ENCODE peak calls at places on chromosomes 12 and 14, in ten cellular contexts. One of them, this sample, is unnamed.

GRCh38 chr12:29216266-29216665 is 67.2 kb downstream of the FAR2 start:
- DNase-seq in smooth muscle cell of the brain vasculature: no peak
- DNase-seq in astrocyte of the spinal cord: no peak
- DNase-seq in NCI-H2081: no peak
- DNase-seq in GM12864: no peak
- DNase-seq in brain microvascular endothelial cell: no peak
- DNase-seq in NCI-H1092: no peak
- DNase-seq in midbrain: no peak
- DNase-seq in mucosa of descending colon: no peak
- DNase-seq in left lung: no peak
- DNase-seq in this sample: no peak

GRCh38 chr14:86654558-86655184 is 1124.7 kb downstream of the FLRT2 start:
- DNase-seq in astrocyte of the spinal cord: peak
- DNase-seq in mucosa of descending colon: peak
- DNase-seq in GM12864: no peak
- DNase-seq in midbrain: no peak
- DNase-seq in brain microvascular endothelial cell: peak
- DNase-seq in NCI-H2081: peak
- DNase-seq in left lung: peak
- DNase-seq in smooth muscle cell of the brain vasculature: peak
- DNase-seq in NCI-H1092: peak
- DNase-seq in this sample: peak

GRCh38 chr12:99281277-99281676 is 366.3 kb upstream of the GARIN6 start:
- DNase-seq in GM12864: peak
- DNase-seq in left lung: no peak
- DNase-seq in smooth muscle cell of the brain vasculature: no peak
- DNase-seq in midbrain: no peak
- DNase-seq in mucosa of descending colon: no peak
- DNase-seq in NCI-H2081: no peak
- DNase-seq in brain microvascular endothelial cell: no peak
- DNase-seq in astrocyte of the spinal cord: peak
- DNase-seq in NCI-H1092: no peak
- DNase-seq in this sample: no peak

GRCh38 chr12:110073049-110073831 is 24.9 kb upstream of the C12orf76 start:
- DNase-seq in midbrain: peak
- DNase-seq in smooth muscle cell of the brain vasculature: no peak
- DNase-seq in brain microvascular endothelial cell: no peak
- DNase-seq in NCI-H1092: peak
- DNase-seq in GM12864: no peak
- DNase-seq in NCI-H2081: peak
- DNase-seq in left lung: peak
- DNase-seq in astrocyte of the spinal cord: no peak
- DNase-seq in mucosa of descending colon: peak
- DNase-seq in this sample: no peak

GRCh38 chr12:11663128-11663527 is 13.7 kb downstream of the ETV6 start:
- DNase-seq in mucosa of descending colon: no peak
- DNase-seq in NCI-H1092: no peak
- DNase-seq in GM12864: no peak
- DNase-seq in midbrain: peak
- DNase-seq in astrocyte of the spinal cord: no peak
- DNase-seq in smooth muscle cell of the brain vasculature: no peak
- DNase-seq in brain microvascular endothelial cell: no peak
- DNase-seq in NCI-H2081: no peak
- DNase-seq in left lung: no peak
- DNase-seq in this sample: no peak

GRCh38 chr14:101109981-101110728 is 206.6 kb upstream of the RTL1 start:
- DNase-seq in NCI-H2081: no peak
- DNase-seq in mucosa of descending colon: no peak
- DNase-seq in brain microvascular endothelial cell: no peak
- DNase-seq in smooth muscle cell of the brain vasculature: no peak
- DNase-seq in left lung: no peak
- DNase-seq in GM12864: no peak
- DNase-seq in midbrain: no peak
- DNase-seq in NCI-H1092: peak
- DNase-seq in astrocyte of the spinal cord: no peak
- DNase-seq in this sample: peak

GRCh38 chr14:76595266-76595665 is 166.0 kb upstream of the VASH1 start:
- DNase-seq in left lung: no peak
- DNase-seq in brain microvascular endothelial cell: no peak
- DNase-seq in GM12864: peak
- DNase-seq in astrocyte of the spinal cord: no peak
- DNase-seq in midbrain: no peak
- DNase-seq in NCI-H2081: no peak
- DNase-seq in smooth muscle cell of the brain vasculature: no peak
- DNase-seq in mucosa of descending colon: no peak
- DNase-seq in NCI-H1092: no peak
- DNase-seq in this sample: no peak

GRCh38 chr12:120856980-120857379 is 47.2 kb downstream of the SPPL3 start:
- DNase-seq in NCI-H2081: peak
- DNase-seq in GM12864: no peak
- DNase-seq in NCI-H1092: no peak
- DNase-seq in mucosa of descending colon: no peak
- DNase-seq in brain microvascular endothelial cell: no peak
- DNase-seq in left lung: no peak
- DNase-seq in midbrain: no peak
- DNase-seq in astrocyte of the spinal cord: no peak
- DNase-seq in smooth muscle cell of the brain vasculature: no peak
- DNase-seq in this sample: no peak

GRCh38 chr12:127660961-127661360 is 606.0 kb upstream of the TMEM132C start:
- DNase-seq in left lung: no peak
- DNase-seq in NCI-H2081: no peak
- DNase-seq in astrocyte of the spinal cord: no peak
- DNase-seq in brain microvascular endothelial cell: no peak
- DNase-seq in midbrain: no peak
- DNase-seq in NCI-H1092: no peak
- DNase-seq in GM12864: no peak
- DNase-seq in smooth muscle cell of the brain vasculature: no peak
- DNase-seq in mucosa of descending colon: no peak
- DNase-seq in this sample: no peak

GRCh38 chr14:22164616-22165015 is 424.4 kb downstream of the DAD1 start:
- DNase-seq in brain microvascular endothelial cell: peak
- DNase-seq in NCI-H2081: no peak
- DNase-seq in GM12864: no peak
- DNase-seq in smooth muscle cell of the brain vasculature: no peak
- DNase-seq in NCI-H1092: no peak
- DNase-seq in midbrain: no peak
- DNase-seq in left lung: no peak
- DNase-seq in astrocyte of the spinal cord: peak
- DNase-seq in mucosa of descending colon: no peak
- DNase-seq in this sample: no peak

GRCh38 chr12:122872815-122873361 is 23.0 kb downstream of the VPS37B start:
- DNase-seq in NCI-H1092: no peak
- DNase-seq in left lung: no peak
- DNase-seq in brain microvascular endothelial cell: no peak
- DNase-seq in smooth muscle cell of the brain vasculature: no peak
- DNase-seq in midbrain: no peak
- DNase-seq in GM12864: no peak
- DNase-seq in mucosa of descending colon: peak
- DNase-seq in NCI-H2081: peak
- DNase-seq in astrocyte of the spinal cord: no peak
- DNase-seq in this sample: peak

GRCh38 chr14:90620540-90621204 is 195.6 kb downstream of the TTC7B start:
- DNase-seq in brain microvascular endothelial cell: no peak
- DNase-seq in midbrain: no peak
- DNase-seq in mucosa of descending colon: no peak
- DNase-seq in GM12864: no peak
- DNase-seq in astrocyte of the spinal cord: no peak
- DNase-seq in NCI-H2081: no peak
- DNase-seq in smooth muscle cell of the brain vasculature: no peak
- DNase-seq in NCI-H1092: peak
- DNase-seq in left lung: no peak
- DNase-seq in this sample: no peak

GRCh38 chr12:2264622-2265306 is 212.0 kb downstream of the CACNA1C start:
- DNase-seq in midbrain: no peak
- DNase-seq in brain microvascular endothelial cell: peak
- DNase-seq in smooth muscle cell of the brain vasculature: no peak
- DNase-seq in GM12864: no peak
- DNase-seq in astrocyte of the spinal cord: peak
- DNase-seq in NCI-H2081: no peak
- DNase-seq in NCI-H1092: no peak
- DNase-seq in left lung: no peak
- DNase-seq in mucosa of descending colon: no peak
- DNase-seq in this sample: no peak

GRCh38 chr14:99052467-99052866 is 219.5 kb downstream of the BCL11B start:
- DNase-seq in brain microvascular endothelial cell: no peak
- DNase-seq in midbrain: no peak
- DNase-seq in mucosa of descending colon: no peak
- DNase-seq in NCI-H1092: no peak
- DNase-seq in smooth muscle cell of the brain vasculature: no peak
- DNase-seq in astrocyte of the spinal cord: no peak
- DNase-seq in NCI-H2081: no peak
- DNase-seq in GM12864: no peak
- DNase-seq in left lung: no peak
- DNase-seq in this sample: no peak

GRCh38 chr12:120103371-120103770 is 13.2 kb downstream of the RAB35 start:
- DNase-seq in smooth muscle cell of the brain vasculature: no peak
- DNase-seq in left lung: no peak
- DNase-seq in midbrain: no peak
- DNase-seq in NCI-H1092: no peak
- DNase-seq in astrocyte of the spinal cord: no peak
- DNase-seq in NCI-H2081: no peak
- DNase-seq in mucosa of descending colon: no peak
- DNase-seq in brain microvascular endothelial cell: no peak
- DNase-seq in GM12864: no peak
- DNase-seq in this sample: no peak

GRCh38 chr14:74638970-74639369 is 26.9 kb upstream of the LTBP2 start:
- DNase-seq in GM12864: no peak
- DNase-seq in midbrain: no peak
- DNase-seq in brain microvascular endothelial cell: no peak
- DNase-seq in NCI-H1092: no peak
- DNase-seq in smooth muscle cell of the brain vasculature: no peak
- DNase-seq in NCI-H2081: no peak
- DNase-seq in astrocyte of the spinal cord: no peak
- DNase-seq in left lung: no peak
- DNase-seq in mucosa of descending colon: no peak
- DNase-seq in this sample: no peak

GRCh38 chr12:65670775-65671174 is 153.5 kb upstream of the HMGA2 start:
- DNase-seq in left lung: no peak
- DNase-seq in smooth muscle cell of the brain vasculature: no peak
- DNase-seq in midbrain: no peak
- DNase-seq in astrocyte of the spinal cord: peak
- DNase-seq in mucosa of descending colon: no peak
- DNase-seq in GM12864: no peak
- DNase-seq in NCI-H2081: no peak
- DNase-seq in NCI-H1092: no peak
- DNase-seq in brain microvascular endothelial cell: no peak
- DNase-seq in this sample: no peak

GRCh38 chr12:31959701-31960391 is 631 bp downstream of the RESF1 start:
- DNase-seq in left lung: peak
- DNase-seq in smooth muscle cell of the brain vasculature: peak
- DNase-seq in astrocyte of the spinal cord: peak
- DNase-seq in mucosa of descending colon: peak
- DNase-seq in NCI-H2081: peak
- DNase-seq in midbrain: peak
- DNase-seq in NCI-H1092: peak
- DNase-seq in GM12864: no peak
- DNase-seq in brain microvascular endothelial cell: peak
- DNase-seq in this sample: peak

GRCh38 chr14:65815127-65815526 is 402.6 kb downstream of the FUT8 start:
- DNase-seq in GM12864: no peak
- DNase-seq in mucosa of descending colon: no peak
- DNase-seq in NCI-H1092: no peak
- DNase-seq in midbrain: no peak
- DNase-seq in NCI-H2081: no peak
- DNase-seq in smooth muscle cell of the brain vasculature: no peak
- DNase-seq in left lung: no peak
- DNase-seq in brain microvascular endothelial cell: no peak
- DNase-seq in astrocyte of the spinal cord: no peak
- DNase-seq in this sample: no peak

GRCh38 chr12:30599631-30600030 is 96.0 kb downstream of the IPO8 start:
- DNase-seq in midbrain: no peak
- DNase-seq in GM12864: no peak
- DNase-seq in mucosa of descending colon: no peak
- DNase-seq in NCI-H1092: peak
- DNase-seq in brain microvascular endothelial cell: peak
- DNase-seq in astrocyte of the spinal cord: peak
- DNase-seq in smooth muscle cell of the brain vasculature: no peak
- DNase-seq in left lung: no peak
- DNase-seq in NCI-H2081: peak
- DNase-seq in this sample: no peak